ENCODE peak calls at places on chromosomes 1 and 21, in ten cellular contexts. S is NCI-H1105 treated with DMSO at 0.1 percent for 48 hours; O is memory B cell; X is ACHN; Q is GM04504; E is COR-L47; W is AG04450; Y is left colon; I is NT2/D1; J is CD8-positive, alpha-beta memory T cell. B is an unnamed sample.

GRCh38 chr21:35106246-35106835 is 57.2 kb upstream of the RUNX1 start:
- DNase-seq in E (no peak), X (no peak), W (no peak), S (no peak), Y (no peak), J (no peak), Q (no peak), O (no peak), I (no peak), B (no peak)

GRCh38 chr1:228286505-228287417 is 78.9 kb downstream of the OBSCN start:
- DNase-seq in E (no peak), X (no peak), Q (no peak), I (no peak), O (no peak), J (no peak), S (no peak), Y (no peak), W (no peak), B (no peak)

GRCh38 chr1:24289937-24290595 is 29.1 kb upstream of the GRHL3 start:
- DNase-seq in W (peak), J (no peak), Y (peak), Q (peak), S (peak), I (no peak), X (peak), E (peak), O (no peak), B (peak)

GRCh38 chr1:15617874-15618684 is 821 bp downstream of the DDI2 start:
- DNase-seq in W (no peak), S (peak), O (no peak), I (no peak), Q (no peak), E (no peak), Y (peak), J (peak), X (peak), B (peak)

GRCh38 chr1:90716243-90716551 is 905 bp downstream of the BARHL2 start:
- DNase-seq in O (no peak), S (no peak), Y (no peak), E (no peak), J (no peak), Q (no peak), I (no peak), X (no peak), W (no peak), B (no peak)

GRCh38 chr21:15324542-15324941 is 259.7 kb upstream of the NRIP1 start:
- DNase-seq in Y (no peak), S (no peak), Q (no peak), W (no peak), I (no peak), O (no peak), J (no peak), X (no peak), E (no peak), B (no peak)

GRCh38 chr1:39776400-39776713 is 5.2 kb upstream of the OXCT2 start:
- DNase-seq in Q (no peak), E (no peak), X (no peak), W (no peak), J (no peak), I (no peak), O (no peak), S (no peak), Y (peak), B (no peak)

GRCh38 chr1:229003233-229004031 is 267.5 kb upstream of the RAB4A start:
- DNase-seq in S (no peak), I (no peak), X (no peak), Y (no peak), E (no peak), J (no peak), O (no peak), Q (no peak), W (no peak), B (no peak)

GRCh38 chr1:94471271-94471670 is 53.1 kb downstream of the ABCD3 start:
- DNase-seq in E (no peak), J (no peak), W (no peak), X (no peak), O (no peak), I (no peak), S (no peak), Q (no peak), Y (no peak), B (peak)

GRCh38 chr1:241012708-241013340 is 344.2 kb downstream of the RGS7 start:
- DNase-seq in W (no peak), O (no peak), E (no peak), X (no peak), Q (no peak), Y (no peak), S (no peak), J (no peak), I (peak), B (no peak)

GRCh38 chr1:168842916-168843315 is 113.9 kb upstream of the DPT start:
- DNase-seq in S (no peak), J (no peak), W (no peak), Q (no peak), O (no peak), E (no peak), Y (no peak), I (no peak), X (peak), B (peak)

GRCh38 chr1:198449727-198450433 is 90.6 kb downstream of the ATP6V1G3 start:
- DNase-seq in I (no peak), W (no peak), J (no peak), Q (no peak), X (no peak), Y (no peak), S (no peak), O (no peak), E (no peak), B (peak)

GRCh38 chr1:65429078-65429477 is 8.6 kb downstream of the LEPR start:
- DNase-seq in X (no peak), J (no peak), S (no peak), Y (no peak), O (no peak), I (no peak), W (no peak), E (no peak), Q (no peak), B (no peak)

B was measured in kidney tubule cell.